ENCODE peak calls at places on chromosomes 11 and 22, in ten cellular contexts. One of them, this sample, is unnamed.

GRCh38 chr22:39526736-39527171 is 5.8 kb downstream of the RPS19BP1 start:
- DNase-seq in adrenal gland: no peak
- DNase-seq in HCT116: no peak
- DNase-seq in endothelial cell of umbilical vein: no peak
- DNase-seq in K562: peak; percentile 18
- DNase-seq in GM12878: no peak
- DNase-seq in H54: no peak
- DNase-seq in heart left ventricle: no peak
- DNase-seq in IMR-90: no peak
- DNase-seq in upper lobe of left lung: no peak
- DNase-seq in this sample: no peak

GRCh38 chr11:62930157-62930556 is 9.0 kb upstream of the CHRM1 start:
- DNase-seq in K562: no peak
- DNase-seq in H54: no peak
- DNase-seq in heart left ventricle: no peak
- DNase-seq in upper lobe of left lung: no peak
- DNase-seq in endothelial cell of umbilical vein: no peak
- DNase-seq in HCT116: no peak
- DNase-seq in IMR-90: no peak
- DNase-seq in adrenal gland: no peak
- DNase-seq in GM12878: no peak
- DNase-seq in this sample: no peak

GRCh38 chr11:61138940-61139339 is 22.3 kb downstream of the VPS37C start:
- DNase-seq in upper lobe of left lung: no peak
- DNase-seq in GM12878: no peak
- DNase-seq in adrenal gland: no peak
- DNase-seq in endothelial cell of umbilical vein: no peak
- DNase-seq in K562: no peak
- DNase-seq in H54: no peak
- DNase-seq in heart left ventricle: peak; percentile 33
- DNase-seq in IMR-90: peak; percentile 76
- DNase-seq in HCT116: no peak
- DNase-seq in this sample: no peak

GRCh38 chr11:2526808-2527381 is 82.1 kb downstream of the KCNQ1 start:
- DNase-seq in upper lobe of left lung: peak; percentile 65
- DNase-seq in heart left ventricle: peak; percentile 51
- DNase-seq in HCT116: no peak
- DNase-seq in endothelial cell of umbilical vein: no peak
- DNase-seq in GM12878: no peak
- DNase-seq in K562: peak; percentile 37
- DNase-seq in adrenal gland: peak; percentile 62
- DNase-seq in H54: no peak
- DNase-seq in IMR-90: no peak
- DNase-seq in this sample: no peak

GRCh38 chr11:1221848-1222311 is 986 bp upstream of the MUC5B start:
- DNase-seq in HCT116: no peak
- DNase-seq in upper lobe of left lung: no peak
- DNase-seq in H54: no peak
- DNase-seq in endothelial cell of umbilical vein: no peak
- DNase-seq in IMR-90: no peak
- DNase-seq in heart left ventricle: no peak
- DNase-seq in GM12878: no peak
- DNase-seq in adrenal gland: no peak
- DNase-seq in K562: no peak
- DNase-seq in this sample: no peak

GRCh38 chr11:44633641-44634040 is 68.2 kb downstream of the CD82 start:
- DNase-seq in IMR-90: no peak
- DNase-seq in GM12878: no peak
- DNase-seq in heart left ventricle: no peak
- DNase-seq in upper lobe of left lung: no peak
- DNase-seq in HCT116: no peak
- DNase-seq in K562: no peak
- DNase-seq in endothelial cell of umbilical vein: no peak
- DNase-seq in adrenal gland: peak; percentile 15
- DNase-seq in H54: no peak
- DNase-seq in this sample: no peak

GRCh38 chr11:123654566-123655081 is at the start of gene SCN3B:
- DNase-seq in HCT116: no peak
- DNase-seq in endothelial cell of umbilical vein: peak; percentile 84
- DNase-seq in GM12878: no peak
- DNase-seq in K562: peak; percentile 75
- DNase-seq in upper lobe of left lung: peak; percentile 29
- DNase-seq in IMR-90: peak; percentile 61
- DNase-seq in H54: peak; percentile 30
- DNase-seq in heart left ventricle: peak; percentile 73
- DNase-seq in adrenal gland: peak; percentile 76
- DNase-seq in this sample: peak; percentile 11

GRCh38 chr11:76791861-76792260 is 8.7 kb downstream of the TSKU start:
- DNase-seq in upper lobe of left lung: no peak
- DNase-seq in GM12878: no peak
- DNase-seq in endothelial cell of umbilical vein: no peak
- DNase-seq in H54: no peak
- DNase-seq in HCT116: no peak
- DNase-seq in K562: no peak
- DNase-seq in heart left ventricle: no peak
- DNase-seq in adrenal gland: no peak
- DNase-seq in IMR-90: peak; percentile 78
- DNase-seq in this sample: peak; percentile 68

GRCh38 chr11:43693069-43693468 is 12.5 kb downstream of the HSD17B12 start:
- DNase-seq in IMR-90: no peak
- DNase-seq in adrenal gland: no peak
- DNase-seq in K562: no peak
- DNase-seq in GM12878: no peak
- DNase-seq in upper lobe of left lung: no peak
- DNase-seq in endothelial cell of umbilical vein: no peak
- DNase-seq in heart left ventricle: no peak
- DNase-seq in HCT116: no peak
- DNase-seq in H54: no peak
- DNase-seq in this sample: peak; percentile 41

GRCh38 chr11:88229303-88229702 is 54.1 kb upstream of the RAB38 start:
- DNase-seq in upper lobe of left lung: no peak
- DNase-seq in heart left ventricle: no peak
- DNase-seq in endothelial cell of umbilical vein: no peak
- DNase-seq in K562: no peak
- DNase-seq in HCT116: no peak
- DNase-seq in adrenal gland: no peak
- DNase-seq in IMR-90: no peak
- DNase-seq in H54: no peak
- DNase-seq in GM12878: no peak
- DNase-seq in this sample: no peak

GRCh38 chr22:30036656-30037055 is 43.6 kb upstream of the HORMAD2 start:
- DNase-seq in adrenal gland: no peak
- DNase-seq in upper lobe of left lung: no peak
- DNase-seq in HCT116: peak; percentile 16
- DNase-seq in K562: peak; percentile 13
- DNase-seq in IMR-90: peak; percentile 28
- DNase-seq in heart left ventricle: no peak
- DNase-seq in GM12878: no peak
- DNase-seq in H54: peak; percentile 20
- DNase-seq in endothelial cell of umbilical vein: no peak
- DNase-seq in this sample: no peak

GRCh38 chr11:83722392-83722791 is 436.2 kb upstream of the CCDC90B start:
- DNase-seq in K562: no peak
- DNase-seq in H54: no peak
- DNase-seq in IMR-90: no peak
- DNase-seq in adrenal gland: no peak
- DNase-seq in GM12878: no peak
- DNase-seq in endothelial cell of umbilical vein: no peak
- DNase-seq in upper lobe of left lung: no peak
- DNase-seq in HCT116: no peak
- DNase-seq in heart left ventricle: no peak
- DNase-seq in this sample: no peak

DNA sequence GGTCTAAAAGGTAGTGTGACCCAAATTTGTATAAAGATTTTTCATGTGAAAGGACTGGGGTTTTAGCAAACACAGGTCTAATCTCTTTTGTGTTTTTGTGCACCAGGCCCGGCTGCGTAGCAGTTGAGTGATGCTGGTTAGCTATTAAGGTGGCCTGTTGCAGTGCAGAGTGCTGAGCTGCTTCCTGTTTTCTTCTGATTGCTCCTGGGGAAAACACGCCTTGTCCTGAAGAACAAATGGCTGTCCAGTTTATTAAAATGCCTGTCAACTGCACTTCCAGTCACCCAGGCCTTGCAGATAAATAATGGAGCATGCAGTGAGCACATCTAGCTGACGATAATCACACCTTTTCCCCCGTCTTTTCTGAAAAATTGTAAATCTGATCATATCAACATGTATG is 1.8 kb downstream of the SRSF8 start:
- DNase-seq in GM12878: peak; percentile 88
- DNase-seq in H54: no peak
- DNase-seq in K562: peak; percentile 95
- DNase-seq in adrenal gland: peak; percentile 78
- DNase-seq in upper lobe of left lung: peak; percentile 91
- DNase-seq in IMR-90: peak; percentile 87
- DNase-seq in heart left ventricle: peak; percentile 84
- DNase-seq in endothelial cell of umbilical vein: peak; percentile 93
- DNase-seq in HCT116: peak; percentile 94
- DNase-seq in this sample: peak; percentile 96
- TF ChIP-seq POLR2A in GM12878: peak; percentile 81
- TF ChIP-seq POLR2A in H54: no peak
- TF ChIP-seq POLR2A in K562: peak; percentile 84
- TF ChIP-seq POLR2A in adrenal gland: peak; percentile 93
- TF ChIP-seq POLR2A in upper lobe of left lung: peak; percentile 71
- TF ChIP-seq POLR2A in IMR-90: no peak
- TF ChIP-seq POLR2A in heart left ventricle: peak; percentile 84
- TF ChIP-seq POLR2A in endothelial cell of umbilical vein: peak; percentile 78
- TF ChIP-seq POLR2A in HCT116: peak; percentile 73
- TF ChIP-seq POLR2A in this sample: peak; percentile 94

GRCh38 chr11:73142128-73142377 is at the start of gene FCHSD2:
- DNase-seq in K562: no peak
- DNase-seq in adrenal gland: no peak
- DNase-seq in H54: no peak
- DNase-seq in upper lobe of left lung: no peak
- DNase-seq in GM12878: no peak
- DNase-seq in HCT116: no peak
- DNase-seq in endothelial cell of umbilical vein: no peak
- DNase-seq in heart left ventricle: no peak
- DNase-seq in IMR-90: no peak
- DNase-seq in this sample: no peak
- TF ChIP-seq POLR2A in K562: no peak
- TF ChIP-seq POLR2A in adrenal gland: no peak
- TF ChIP-seq POLR2A in H54: peak; percentile 51
- TF ChIP-seq POLR2A in upper lobe of left lung: no peak
- TF ChIP-seq POLR2A in GM12878: no peak
- TF ChIP-seq POLR2A in HCT116: no peak
- TF ChIP-seq POLR2A in endothelial cell of umbilical vein: peak; percentile 91
- TF ChIP-seq POLR2A in heart left ventricle: peak; percentile 48
- TF ChIP-seq POLR2A in IMR-90: no peak
- TF ChIP-seq POLR2A in this sample: no peak

GRCh38 chr22:45429921-45430775 is 16.7 kb downstream of the RIBC2 start:
- DNase-seq in H54: no peak
- DNase-seq in K562: no peak
- DNase-seq in HCT116: no peak
- DNase-seq in adrenal gland: no peak
- DNase-seq in upper lobe of left lung: no peak
- DNase-seq in GM12878: no peak
- DNase-seq in IMR-90: no peak
- DNase-seq in endothelial cell of umbilical vein: no peak
- DNase-seq in heart left ventricle: no peak
- DNase-seq in this sample: no peak

GRCh38 chr22:45438364-45438763 is 24.9 kb downstream of the RIBC2 start:
- DNase-seq in heart left ventricle: no peak
- DNase-seq in K562: no peak
- DNase-seq in H54: no peak
- DNase-seq in adrenal gland: no peak
- DNase-seq in upper lobe of left lung: no peak
- DNase-seq in HCT116: no peak
- DNase-seq in GM12878: no peak
- DNase-seq in IMR-90: peak; percentile 57
- DNase-seq in endothelial cell of umbilical vein: no peak
- DNase-seq in this sample: no peak

GRCh38 chr22:45430871-45431270 is 17.4 kb downstream of the RIBC2 start:
- DNase-seq in HCT116: no peak
- DNase-seq in adrenal gland: no peak
- DNase-seq in H54: no peak
- DNase-seq in K562: no peak
- DNase-seq in endothelial cell of umbilical vein: no peak
- DNase-seq in upper lobe of left lung: no peak
- DNase-seq in GM12878: no peak
- DNase-seq in IMR-90: no peak
- DNase-seq in heart left ventricle: no peak
- DNase-seq in this sample: no peak

GRCh38 chr22:45441158-45441557 is 27.7 kb downstream of the RIBC2 start:
- DNase-seq in heart left ventricle: peak; percentile 59
- DNase-seq in GM12878: no peak
- DNase-seq in HCT116: peak; percentile 42
- DNase-seq in endothelial cell of umbilical vein: peak; percentile 21
- DNase-seq in K562: peak; percentile 18
- DNase-seq in IMR-90: peak; percentile 68
- DNase-seq in H54: peak; percentile 51
- DNase-seq in adrenal gland: peak; percentile 40
- DNase-seq in upper lobe of left lung: peak; percentile 31
- DNase-seq in this sample: peak; percentile 12

GRCh38 chr22:45435544-45436139 is 22.1 kb downstream of the RIBC2 start:
- DNase-seq in endothelial cell of umbilical vein: peak; percentile 93
- DNase-seq in adrenal gland: peak; percentile 86
- DNase-seq in H54: peak; percentile 76
- DNase-seq in GM12878: peak; percentile 35
- DNase-seq in upper lobe of left lung: peak; percentile 90
- DNase-seq in K562: peak; percentile 80
- DNase-seq in IMR-90: peak; percentile 90
- DNase-seq in heart left ventricle: peak; percentile 86
- DNase-seq in HCT116: peak; percentile 60
- DNase-seq in this sample: peak; percentile 87
- TF ChIP-seq POLR2A in endothelial cell of umbilical vein: no peak
- TF ChIP-seq POLR2A in adrenal gland: no peak
- TF ChIP-seq POLR2A in H54: no peak
- TF ChIP-seq POLR2A in GM12878: no peak
- TF ChIP-seq POLR2A in upper lobe of left lung: no peak
- TF ChIP-seq POLR2A in K562: no peak
- TF ChIP-seq POLR2A in IMR-90: peak; percentile 35
- TF ChIP-seq POLR2A in heart left ventricle: no peak
- TF ChIP-seq POLR2A in HCT116: no peak
- TF ChIP-seq POLR2A in this sample: no peak

DNA sequence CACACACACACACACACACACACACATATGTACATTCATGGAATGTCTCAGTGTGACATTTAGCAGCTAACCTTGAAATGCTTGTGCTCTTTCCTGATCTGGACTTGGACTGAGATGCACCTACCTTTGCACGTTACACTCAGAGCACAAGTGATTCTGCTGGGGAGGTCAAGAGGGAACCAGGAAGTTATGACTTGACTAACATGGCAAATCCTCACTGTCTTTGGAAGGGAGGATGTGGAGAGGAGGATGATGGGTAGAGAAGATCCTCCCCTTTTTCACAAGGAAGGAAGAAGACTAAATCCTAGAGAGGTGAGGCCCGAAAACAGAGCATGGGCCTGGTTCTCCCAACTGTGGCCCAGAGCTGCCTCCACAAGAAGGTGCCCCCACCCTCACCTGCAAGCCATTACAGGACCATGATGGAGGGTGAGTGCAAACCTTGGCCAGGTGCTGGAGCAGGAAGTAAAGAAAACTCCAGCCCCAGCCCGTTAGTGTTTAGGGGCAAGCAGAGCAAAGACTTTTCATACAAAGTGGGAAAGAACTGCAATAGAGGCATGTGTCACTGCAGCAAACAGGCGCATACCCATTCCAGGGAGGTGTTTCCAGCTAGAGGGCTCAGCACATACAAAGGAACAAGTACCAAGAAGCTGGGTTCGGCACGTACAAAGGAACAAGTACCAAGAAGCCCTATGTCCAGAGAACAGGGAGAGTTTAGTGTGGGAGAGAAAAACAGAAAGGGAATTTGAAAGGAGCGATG is 26.4 kb downstream of the SCN4B start:
- DNase-seq in adrenal gland: no peak
- DNase-seq in upper lobe of left lung: no peak
- DNase-seq in HCT116: peak; percentile 71
- DNase-seq in heart left ventricle: no peak
- DNase-seq in K562: peak; percentile 27
- DNase-seq in H54: no peak
- DNase-seq in endothelial cell of umbilical vein: no peak
- DNase-seq in GM12878: no peak
- DNase-seq in IMR-90: no peak
- DNase-seq in this sample: no peak
- TF ChIP-seq POLR2A in adrenal gland: no peak
- TF ChIP-seq POLR2A in upper lobe of left lung: no peak
- TF ChIP-seq POLR2A in HCT116: peak; percentile 98
- TF ChIP-seq POLR2A in heart left ventricle: no peak
- TF ChIP-seq POLR2A in K562: peak; percentile 90
- TF ChIP-seq POLR2A in H54: peak; percentile 28
- TF ChIP-seq POLR2A in endothelial cell of umbilical vein: no peak
- TF ChIP-seq POLR2A in GM12878: peak; percentile 55
- TF ChIP-seq POLR2A in IMR-90: no peak
- TF ChIP-seq POLR2A in this sample: no peak